ENCODE peak calls at places on chromosomes 1 and 21, in nine cellular contexts. One of them, this sample, is unnamed.
A peak's percentile ranks its signal among the peaks of the same experiment; 100 is the strongest.

GRCh38 chr1:52520149-52520548 is 32.7 kb downstream of the TUT4 start:
- DNase-seq in spleen: no peak
- DNase-seq in esophagus muscularis mucosa: no peak
- DNase-seq in RWPE1: no peak
- DNase-seq in CD8-positive, alpha-beta memory T cell: no peak
- DNase-seq in lung: no peak
- DNase-seq in left ventricle myocardium inferior: no peak
- DNase-seq in neuronal stem cell: no peak
- DNase-seq in K562: no peak
- DNase-seq in this sample: no peak

GRCh38 chr1:86741947-86742572 is 37.7 kb downstream of the SH3GLB1 start:
- DNase-seq in spleen: no peak
- DNase-seq in esophagus muscularis mucosa: no peak
- DNase-seq in RWPE1: peak; percentile 20
- DNase-seq in CD8-positive, alpha-beta memory T cell: peak; percentile 40
- DNase-seq in lung: no peak
- DNase-seq in left ventricle myocardium inferior: no peak
- DNase-seq in neuronal stem cell: peak; percentile 11
- DNase-seq in K562: peak; percentile 33
- DNase-seq in this sample: no peak

GRCh38 chr21:43910460-43910859 is 45.4 kb downstream of the AGPAT3 start:
- DNase-seq in spleen: no peak
- DNase-seq in esophagus muscularis mucosa: no peak
- DNase-seq in RWPE1: no peak
- DNase-seq in CD8-positive, alpha-beta memory T cell: no peak
- DNase-seq in lung: no peak
- DNase-seq in left ventricle myocardium inferior: no peak
- DNase-seq in neuronal stem cell: no peak
- DNase-seq in K562: no peak
- DNase-seq in this sample: no peak

GRCh38 chr1:3014443-3015268 is 6.6 kb upstream of the ACTRT2 start:
- DNase-seq in spleen: peak; percentile 37
- DNase-seq in esophagus muscularis mucosa: no peak
- DNase-seq in RWPE1: no peak
- DNase-seq in CD8-positive, alpha-beta memory T cell: no peak
- DNase-seq in lung: no peak
- DNase-seq in left ventricle myocardium inferior: peak; percentile 5
- DNase-seq in neuronal stem cell: no peak
- DNase-seq in K562: no peak
- DNase-seq in this sample: no peak

GRCh38 chr1:119811428-119811827 is at the start of gene REG4:
- DNase-seq in spleen: no peak
- DNase-seq in esophagus muscularis mucosa: no peak
- DNase-seq in RWPE1: no peak
- DNase-seq in CD8-positive, alpha-beta memory T cell: no peak
- DNase-seq in lung: no peak
- DNase-seq in left ventricle myocardium inferior: no peak
- DNase-seq in neuronal stem cell: no peak
- DNase-seq in K562: no peak
- DNase-seq in this sample: no peak

GRCh38 chr1:194184402-194184801 is 998.0 kb upstream of the B3GALT2 start:
- DNase-seq in spleen: no peak
- DNase-seq in esophagus muscularis mucosa: no peak
- DNase-seq in RWPE1: no peak
- DNase-seq in CD8-positive, alpha-beta memory T cell: no peak
- DNase-seq in lung: no peak
- DNase-seq in left ventricle myocardium inferior: no peak
- DNase-seq in neuronal stem cell: no peak
- DNase-seq in K562: no peak
- DNase-seq in this sample: no peak

GRCh38 chr21:20647603-20648002 is 350.6 kb upstream of the NCAM2 start:
- DNase-seq in spleen: no peak
- DNase-seq in esophagus muscularis mucosa: no peak
- DNase-seq in RWPE1: peak; percentile 21
- DNase-seq in CD8-positive, alpha-beta memory T cell: no peak
- DNase-seq in lung: no peak
- DNase-seq in left ventricle myocardium inferior: no peak
- DNase-seq in neuronal stem cell: no peak
- DNase-seq in K562: no peak
- DNase-seq in this sample: no peak

GRCh38 chr1:70361727-70362413 is 7.3 kb upstream of the ANKRD13C start:
- DNase-seq in spleen: no peak
- DNase-seq in esophagus muscularis mucosa: no peak
- DNase-seq in RWPE1: no peak
- DNase-seq in CD8-positive, alpha-beta memory T cell: no peak
- DNase-seq in lung: no peak
- DNase-seq in left ventricle myocardium inferior: no peak
- DNase-seq in neuronal stem cell: no peak
- DNase-seq in K562: no peak
- DNase-seq in this sample: no peak

GRCh38 chr1:47431534-47431933 is 6.3 kb upstream of the FOXD2 start:
- DNase-seq in spleen: peak; percentile 24
- DNase-seq in esophagus muscularis mucosa: no peak
- DNase-seq in RWPE1: peak; percentile 36
- DNase-seq in CD8-positive, alpha-beta memory T cell: no peak
- DNase-seq in lung: no peak
- DNase-seq in left ventricle myocardium inferior: no peak
- DNase-seq in neuronal stem cell: no peak
- DNase-seq in K562: no peak
- DNase-seq in this sample: no peak

GRCh38 chr1:226702957-226703831 is 35.9 kb downstream of the ITPKB start:
- DNase-seq in spleen: peak; percentile 96
- DNase-seq in esophagus muscularis mucosa: no peak
- DNase-seq in RWPE1: peak; percentile 89
- DNase-seq in CD8-positive, alpha-beta memory T cell: peak; percentile 73
- DNase-seq in lung: peak; percentile 77
- DNase-seq in left ventricle myocardium inferior: peak; percentile 84
- DNase-seq in neuronal stem cell: peak; percentile 52
- DNase-seq in K562: peak; percentile 90
- DNase-seq in this sample: no peak

GRCh38 chr1:157137051-157137772 is 983 bp downstream of the ETV3 start:
- DNase-seq in spleen: no peak
- DNase-seq in esophagus muscularis mucosa: no peak
- DNase-seq in RWPE1: peak; percentile 34
- DNase-seq in CD8-positive, alpha-beta memory T cell: no peak
- DNase-seq in lung: no peak
- DNase-seq in left ventricle myocardium inferior: no peak
- DNase-seq in neuronal stem cell: no peak
- DNase-seq in K562: peak; percentile 32
- DNase-seq in this sample: no peak

GRCh38 chr1:21347072-21347581 is 56.9 kb upstream of the ECE1 start:
- DNase-seq in spleen: no peak
- DNase-seq in esophagus muscularis mucosa: no peak
- DNase-seq in RWPE1: no peak
- DNase-seq in CD8-positive, alpha-beta memory T cell: no peak
- DNase-seq in lung: no peak
- DNase-seq in left ventricle myocardium inferior: no peak
- DNase-seq in neuronal stem cell: no peak
- DNase-seq in K562: no peak
- DNase-seq in this sample: no peak

GRCh38 chr1:159860456-159860855 is 2.0 kb downstream of the VSIG8 start:
- DNase-seq in spleen: no peak
- DNase-seq in esophagus muscularis mucosa: no peak
- DNase-seq in RWPE1: no peak
- DNase-seq in CD8-positive, alpha-beta memory T cell: no peak
- DNase-seq in lung: no peak
- DNase-seq in left ventricle myocardium inferior: no peak
- DNase-seq in neuronal stem cell: no peak
- DNase-seq in K562: no peak
- DNase-seq in this sample: no peak

GRCh38 chr1:108814343-108815125 is 42.4 kb downstream of the AKNAD1 start:
- DNase-seq in spleen: no peak
- DNase-seq in esophagus muscularis mucosa: no peak
- DNase-seq in RWPE1: no peak
- DNase-seq in CD8-positive, alpha-beta memory T cell: no peak
- DNase-seq in lung: no peak
- DNase-seq in left ventricle myocardium inferior: no peak
- DNase-seq in neuronal stem cell: no peak
- DNase-seq in K562: no peak
- DNase-seq in this sample: no peak

GRCh38 chr1:21902378-21903012 is 34.6 kb downstream of the HSPG2 start:
- DNase-seq in spleen: no peak
- DNase-seq in esophagus muscularis mucosa: no peak
- DNase-seq in RWPE1: no peak
- DNase-seq in CD8-positive, alpha-beta memory T cell: no peak
- DNase-seq in lung: no peak
- DNase-seq in left ventricle myocardium inferior: no peak
- DNase-seq in neuronal stem cell: no peak
- DNase-seq in K562: peak; percentile 40
- DNase-seq in this sample: no peak

GRCh38 chr21:31555741-31556191 is 103.7 kb upstream of the SOD1 start:
- DNase-seq in spleen: no peak
- DNase-seq in esophagus muscularis mucosa: no peak
- DNase-seq in RWPE1: no peak
- DNase-seq in CD8-positive, alpha-beta memory T cell: no peak
- DNase-seq in lung: no peak
- DNase-seq in left ventricle myocardium inferior: no peak
- DNase-seq in neuronal stem cell: peak; percentile 76
- DNase-seq in K562: no peak
- DNase-seq in this sample: no peak

GRCh38 chr1:204104331-204105222 is 31.7 kb downstream of the SOX13 start:
- DNase-seq in spleen: peak; percentile 81
- DNase-seq in esophagus muscularis mucosa: no peak
- DNase-seq in RWPE1: peak; percentile 72
- DNase-seq in CD8-positive, alpha-beta memory T cell: no peak
- DNase-seq in lung: no peak
- DNase-seq in left ventricle myocardium inferior: no peak
- DNase-seq in neuronal stem cell: no peak
- DNase-seq in K562: no peak
- DNase-seq in this sample: no peak
- H3K27ac ChIP-seq in spleen: peak overlapping the region; percentile 85
- H3K27ac ChIP-seq in esophagus muscularis mucosa: peak overlapping the region; percentile 15
- H3K27ac ChIP-seq in RWPE1: peak overlapping the region; percentile 74
- H3K27ac ChIP-seq in CD8-positive, alpha-beta memory T cell: peak overlapping the region; percentile 54
- H3K27ac ChIP-seq in lung: peak overlapping the region; percentile 89
- H3K27ac ChIP-seq in left ventricle myocardium inferior: peak overlapping the region; percentile 85
- H3K27ac ChIP-seq in neuronal stem cell: no peak overlapping the region
- H3K27ac ChIP-seq in K562: no peak overlapping the region
- H3K27ac ChIP-seq in this sample: peak overlapping the region; percentile 19

GRCh38 chr1:220271706-220272046 is 577 bp downstream of the RAB3GAP2 start:
- DNase-seq in spleen: peak; percentile 75
- DNase-seq in esophagus muscularis mucosa: no peak
- DNase-seq in RWPE1: peak; percentile 54
- DNase-seq in CD8-positive, alpha-beta memory T cell: no peak
- DNase-seq in lung: no peak
- DNase-seq in left ventricle myocardium inferior: no peak
- DNase-seq in neuronal stem cell: no peak
- DNase-seq in K562: peak; percentile 73
- DNase-seq in this sample: no peak
- H3K27ac ChIP-seq in spleen: peak overlapping the region; percentile 95
- H3K27ac ChIP-seq in esophagus muscularis mucosa: peak overlapping the region; percentile 86
- H3K27ac ChIP-seq in RWPE1: peak overlapping the region; percentile 83
- H3K27ac ChIP-seq in CD8-positive, alpha-beta memory T cell: peak overlapping the region; percentile 97
- H3K27ac ChIP-seq in lung: peak overlapping the region; percentile 87
- H3K27ac ChIP-seq in left ventricle myocardium inferior: peak overlapping the region; percentile 88
- H3K27ac ChIP-seq in neuronal stem cell: peak overlapping the region; percentile 66
- H3K27ac ChIP-seq in K562: peak overlapping the region; percentile 91
- H3K27ac ChIP-seq in this sample: peak overlapping the region; percentile 85

GRCh38 chr1:94754570-94754969 is 65.6 kb upstream of the SLC44A3 start:
- DNase-seq in spleen: no peak
- DNase-seq in esophagus muscularis mucosa: peak; percentile 29
- DNase-seq in RWPE1: no peak
- DNase-seq in CD8-positive, alpha-beta memory T cell: no peak
- DNase-seq in lung: no peak
- DNase-seq in left ventricle myocardium inferior: no peak
- DNase-seq in neuronal stem cell: no peak
- DNase-seq in K562: no peak
- DNase-seq in this sample: no peak
- H3K27ac ChIP-seq in spleen: no peak overlapping the region
- H3K27ac ChIP-seq in esophagus muscularis mucosa: no peak overlapping the region
- H3K27ac ChIP-seq in RWPE1: no peak overlapping the region
- H3K27ac ChIP-seq in CD8-positive, alpha-beta memory T cell: no peak overlapping the region
- H3K27ac ChIP-seq in lung: no peak overlapping the region
- H3K27ac ChIP-seq in left ventricle myocardium inferior: peak overlapping the region; percentile 89
- H3K27ac ChIP-seq in neuronal stem cell: no peak overlapping the region
- H3K27ac ChIP-seq in K562: no peak overlapping the region
- H3K27ac ChIP-seq in this sample: no peak overlapping the region

DNA sequence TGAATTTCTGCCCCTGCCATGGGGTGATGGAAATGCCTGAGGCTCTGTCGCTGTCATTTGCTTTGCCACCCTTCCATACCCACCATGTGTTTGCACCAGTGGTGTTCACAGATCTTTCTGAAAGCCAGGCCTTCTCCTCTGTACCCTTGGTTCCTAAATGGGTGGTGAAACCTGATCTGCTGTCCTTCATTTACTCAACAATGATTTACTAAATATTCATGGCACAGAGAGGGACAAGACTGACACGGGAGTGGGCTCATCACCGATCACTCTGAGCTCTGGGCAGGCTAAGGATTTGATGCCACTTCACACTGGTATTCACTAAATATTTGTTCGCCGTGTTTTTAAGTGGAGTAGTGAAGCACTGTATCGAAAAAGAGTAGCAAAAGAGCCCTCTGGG is 40.9 kb downstream of the LRRC8B start:
- DNase-seq in spleen: no peak
- DNase-seq in esophagus muscularis mucosa: no peak
- DNase-seq in RWPE1: no peak
- DNase-seq in CD8-positive, alpha-beta memory T cell: no peak
- DNase-seq in lung: no peak
- DNase-seq in left ventricle myocardium inferior: no peak
- DNase-seq in neuronal stem cell: no peak
- DNase-seq in K562: no peak
- DNase-seq in this sample: no peak
- H3K27ac ChIP-seq in spleen: peak overlapping the region; percentile 73
- H3K27ac ChIP-seq in esophagus muscularis mucosa: no peak overlapping the region
- H3K27ac ChIP-seq in RWPE1: no peak overlapping the region
- H3K27ac ChIP-seq in CD8-positive, alpha-beta memory T cell: no peak overlapping the region
- H3K27ac ChIP-seq in lung: no peak overlapping the region
- H3K27ac ChIP-seq in left ventricle myocardium inferior: peak overlapping the region; percentile 76
- H3K27ac ChIP-seq in neuronal stem cell: no peak overlapping the region
- H3K27ac ChIP-seq in K562: no peak overlapping the region
- H3K27ac ChIP-seq in this sample: no peak overlapping the region

DNA sequence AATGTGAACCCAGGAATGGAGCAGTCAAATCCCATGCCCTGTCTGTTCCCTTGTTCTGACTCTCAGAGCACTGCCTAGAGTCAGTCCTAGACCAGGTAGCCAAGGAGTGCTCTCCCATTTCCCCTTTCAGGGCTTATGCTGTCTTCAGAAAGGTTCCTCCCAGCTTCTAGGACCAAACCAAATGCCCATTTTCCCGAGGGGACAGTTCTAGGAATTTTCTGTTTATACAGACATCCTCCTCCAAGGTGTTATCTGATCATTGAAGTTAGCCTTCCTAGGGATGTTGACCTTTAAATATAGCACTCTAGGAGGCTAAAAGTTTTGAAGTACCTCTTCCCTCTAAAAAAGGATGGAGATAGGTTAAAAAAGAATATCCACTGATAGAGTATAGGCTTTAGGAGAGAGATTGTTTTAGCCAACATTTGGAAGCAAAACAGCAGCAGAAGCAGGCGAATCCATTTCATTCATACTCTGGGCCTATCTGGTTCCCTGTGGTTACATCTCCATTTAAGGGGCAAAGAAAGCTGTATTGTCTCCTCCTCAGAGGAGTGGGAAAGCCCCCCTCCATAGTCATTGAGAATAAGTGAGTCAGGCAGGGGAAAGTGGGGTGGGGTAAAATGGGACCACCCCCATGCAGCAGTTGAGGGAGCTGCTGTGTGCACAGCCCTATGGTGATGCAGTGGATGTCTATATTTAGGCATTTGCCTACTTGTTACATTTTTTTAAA is 126.5 kb downstream of the SPATA46 start:
- DNase-seq in spleen: no peak
- DNase-seq in esophagus muscularis mucosa: no peak
- DNase-seq in RWPE1: no peak
- DNase-seq in CD8-positive, alpha-beta memory T cell: no peak
- DNase-seq in lung: no peak
- DNase-seq in left ventricle myocardium inferior: no peak
- DNase-seq in neuronal stem cell: no peak
- DNase-seq in K562: no peak
- DNase-seq in this sample: no peak
- H3K27ac ChIP-seq in spleen: no peak overlapping the region
- H3K27ac ChIP-seq in esophagus muscularis mucosa: no peak overlapping the region
- H3K27ac ChIP-seq in RWPE1: no peak overlapping the region
- H3K27ac ChIP-seq in CD8-positive, alpha-beta memory T cell: no peak overlapping the region
- H3K27ac ChIP-seq in lung: no peak overlapping the region
- H3K27ac ChIP-seq in left ventricle myocardium inferior: no peak overlapping the region
- H3K27ac ChIP-seq in neuronal stem cell: peak overlapping the region; percentile 5
- H3K27ac ChIP-seq in K562: no peak overlapping the region
- H3K27ac ChIP-seq in this sample: no peak overlapping the region